ENCODE peak calls at places on chromosomes 3 and 15, in four cellular contexts. K, Q, Z and B are unnamed samples. For H3K4me1, the result is how much of the 10 kb centered on the place peaks cover.

GRCh38 chr3:35183915-35184675 is 455.2 kb upstream of the ARPP21 start:
- DNase-seq in K (no peak), Q (no peak), Z (no peak), B (no peak)

GRCh38 chr3:77053769-77054168 is 13.9 kb downstream of the ROBO2 start:
- DNase-seq in K (no peak), Q (no peak), Z (no peak), B (no peak)

GRCh38 chr15:62869116-62869515 is 173.4 kb upstream of the TPM1 start:
- DNase-seq in K (no peak), Q (no peak), Z (no peak), B (no peak)

GRCh38 chr3:197356275-197356674 is 57.9 kb upstream of the DLG1 start:
- DNase-seq in K (no peak), Q (peak), Z (peak), B (no peak)

GRCh38 chr15:71811752-71812735 is 1.7 kb downstream of the NR2E3 start:
- DNase-seq in K (no peak), Q (no peak), Z (no peak), B (no peak)

GRCh38 chr3:192169332-192169915 is 557.9 kb downstream of the FGF12 start:
- DNase-seq in K (no peak), Q (no peak), Z (no peak), B (no peak)

GRCh38 chr3:114380233-114380645 is 86.4 kb downstream of the TIGIT start:
- DNase-seq in K (no peak), Q (peak), Z (peak), B (no peak)

GRCh38 chr3:72171461-72171860 is 386.5 kb upstream of the PROK2 start:
- DNase-seq in K (no peak), Q (peak), Z (no peak), B (no peak)

GRCh38 chr3:156761007-156761406 is 65.1 kb upstream of the LEKR1 start:
- DNase-seq in K (no peak), Q (no peak), Z (no peak), B (no peak)

GRCh38 chr3:127701281-127701792 is 28.6 kb downstream of the ABTB1 start:
- DNase-seq in K (no peak), Q (peak), Z (no peak), B (no peak)

GRCh38 chr3:117853923-117854322 is 1144.3 kb downstream of the TUSC7 start:
- DNase-seq in K (no peak), Q (no peak), Z (no peak), B (no peak)

GRCh38 chr3:108096506-108097325 is 5.9 kb upstream of the CD47 start:
- DNase-seq in K (no peak), Q (no peak), Z (no peak), B (no peak)

GRCh38 chr15:32781781-32782180 is 64.0 kb downstream of the GREM1 start:
- DNase-seq in K (no peak), Q (no peak), Z (no peak), B (no peak)

GRCh38 chr15:85379403-85380131 is 836 bp upstream of the AKAP13 start:
- DNase-seq in K (peak), Q (no peak), Z (no peak), B (peak)

GRCh38 chr3:15332405-15333098 is at the start of gene SH3BP5:
- DNase-seq in K (peak), Q (peak), Z (peak), B (peak)

GRCh38 chr15:70193734-70194133 is 96.0 kb upstream of the TLE3 start:
- DNase-seq in K (no peak), Q (no peak), Z (no peak), B (no peak)

GRCh38 chr3:108718454-108718853 is 38.8 kb downstream of the RETNLB start:
- DNase-seq in K (no peak), Q (no peak), Z (no peak), B (no peak)

GRCh38 chr3:52262447-52262846 is 16.0 kb downstream of the WDR82 start:
- DNase-seq in K (no peak), Q (no peak), Z (no peak), B (no peak)
- H3K4me1 ChIP-seq in K (half or more), Q (under half), Z (under half), B (under half)

GRCh38 chr3:130903412-130903908 is 9.6 kb downstream of the ATP2C1 start:
- DNase-seq in K (no peak), Q (no peak), Z (no peak), B (no peak)
- H3K4me1 ChIP-seq in K (under half), Q (under half), Z (half or more), B (under half)

GRCh38 chr15:41932511-41932910 is 38.7 kb upstream of the SPTBN5 start:
- DNase-seq in K (no peak), Q (peak), Z (no peak), B (no peak)
- H3K4me1 ChIP-seq in K (under half), Q (under half), Z (half or more), B (under half)

GRCh38 chr3:169245631-169246030 is 417.9 kb downstream of the MECOM start:
- DNase-seq in K (no peak), Q (no peak), Z (no peak), B (no peak)
- H3K4me1 ChIP-seq in K (under half), Q (under half), Z (under half), B (under half)

GRCh38 chr3:45994661-45995369 is 809 bp downstream of the FYCO1 start:
- DNase-seq in K (peak), Q (peak), Z (no peak), B (peak)
- H3K4me1 ChIP-seq in K (under half), Q (under half), Z (half or more), B (half or more)

DNA sequence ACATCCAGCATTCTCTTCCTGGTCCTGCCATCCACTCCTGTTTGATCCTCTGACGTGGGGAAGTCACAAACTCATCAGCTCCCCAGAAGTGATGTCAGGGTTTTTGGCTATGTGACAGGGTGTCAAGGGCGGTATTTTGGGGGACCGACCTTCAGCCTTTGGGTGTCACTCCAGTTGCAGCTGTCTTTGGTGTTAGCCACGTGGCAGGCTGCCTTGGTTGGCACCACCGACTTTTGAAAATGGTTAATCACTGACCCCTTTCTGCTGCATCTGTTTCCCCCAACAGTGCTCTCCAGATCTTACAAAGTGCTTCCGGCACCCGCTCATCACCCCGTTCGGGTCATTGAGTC is 86.6 kb downstream of the TRAK1 start:
- DNase-seq in K (no peak), Q (no peak), Z (no peak), B (no peak)
- H3K4me1 ChIP-seq in K (under half), Q (under half), Z (half or more), B (under half)